ENCODE peak calls at places on chromosomes 2 and 18, in seven cellular contexts. P is HCT116, E is endodermal cell, A is IMR-90, M is MM.1S, X is mammary epithelial cell, B is mesenchymal stem cell. S is an unnamed sample.

GRCh38 chr18:27860011-27860410 is 316.9 kb downstream of the CDH2 start:
- DNase-seq in P (no peak), E (no peak), A (no peak), M (peak; percentile 9), X (peak; percentile 73), B (no peak), S (no peak)

GRCh38 chr2:239153806-239154591 is 246.8 kb downstream of the HDAC4 start:
- DNase-seq in P (no peak), E (peak; percentile 27), A (no peak), M (no peak), X (no peak), B (no peak), S (no peak)

GRCh38 chr18:8734496-8734895 is 29.1 kb downstream of the MTCL1 start:
- DNase-seq in P (no peak), E (no peak), A (no peak), M (no peak), X (no peak), B (no peak), S (no peak)

GRCh38 chr2:36235877-36236276 is 119.7 kb upstream of the CRIM1 start:
- DNase-seq in P (no peak), E (no peak), A (no peak), M (no peak), X (no peak), B (no peak), S (no peak)

GRCh38 chr2:160220545-160221009 is 20.5 kb upstream of the ITGB6 start:
- DNase-seq in P (no peak), E (peak; percentile 64), A (no peak), M (no peak), X (peak; percentile 100), B (no peak), S (no peak)

GRCh38 chr18:45775241-45775676 is 50.2 kb upstream of the SIGLEC15 start:
- DNase-seq in P (peak; percentile 69), E (peak; percentile 91), A (peak; percentile 63), M (peak; percentile 57), X (no peak), B (peak; percentile 76), S (peak; percentile 30)

GRCh38 chr2:79554899-79555298 is 42.0 kb downstream of the CTNNA2 start:
- DNase-seq in P (no peak), E (no peak), A (no peak), M (no peak), X (no peak), B (no peak), S (no peak)

GRCh38 chr2:202444000-202444399 is 67.9 kb downstream of the BMPR2 start:
- DNase-seq in P (no peak), E (no peak), A (no peak), M (no peak), X (no peak), B (no peak), S (no peak)

GRCh38 chr18:60090170-60090569 is 190.4 kb downstream of the PMAIP1 start:
- DNase-seq in P (no peak), E (no peak), A (no peak), M (no peak), X (no peak), B (no peak), S (no peak)

GRCh38 chr2:19797871-19798270 is 103.9 kb downstream of the TTC32 start:
- DNase-seq in P (no peak), E (no peak), A (peak; percentile 24), M (no peak), X (no peak), B (peak; percentile 13), S (peak; percentile 85)

GRCh38 chr2:26770986-26771586 is 7.0 kb downstream of the SLC35F6 start:
- DNase-seq in P (no peak), E (no peak), A (peak; percentile 90), M (no peak), X (peak; percentile 83), B (peak; percentile 88), S (peak; percentile 85)

GRCh38 chr2:60379684-60380083 is 173.8 kb downstream of the BCL11A start:
- DNase-seq in P (no peak), E (no peak), A (no peak), M (no peak), X (no peak), B (no peak), S (no peak)

GRCh38 chr2:85660725-85661124 is 7.3 kb downstream of the SFTPB start:
- DNase-seq in P (no peak), E (no peak), A (no peak), M (no peak), X (no peak), B (no peak), S (no peak)

GRCh38 chr2:24513672-24514071 is 22.6 kb downstream of the NCOA1 start:
- DNase-seq in P (no peak), E (no peak), A (no peak), M (no peak), X (no peak), B (no peak), S (no peak)

GRCh38 chr2:109253216-109253615 is 124.2 kb downstream of the SH3RF3 start:
- DNase-seq in P (no peak), E (no peak), A (no peak), M (no peak), X (no peak), B (no peak), S (no peak)

GRCh38 chr18:66555585-66555984 is 48.3 kb downstream of the CDH19 start:
- DNase-seq in P (no peak), E (no peak), A (no peak), M (no peak), X (no peak), B (no peak), S (no peak)

GRCh38 chr2:157176602-157177001 is 80.9 kb upstream of the GALNT5 start:
- DNase-seq in P (no peak), E (no peak), A (no peak), M (no peak), X (peak; percentile 40), B (no peak), S (no peak)

GRCh38 chr2:144201126-144201525 is 318.8 kb downstream of the ZEB2 start:
- DNase-seq in P (no peak), E (no peak), A (no peak), M (no peak), X (no peak), B (no peak), S (no peak)

GRCh38 chr2:229586746-229587705 is 127.3 kb downstream of the DNER start:
- DNase-seq in P (peak; percentile 76), E (peak; percentile 96), A (peak; percentile 60), M (peak; percentile 43), X (peak; percentile 93), B (peak; percentile 60), S (peak; percentile 93)
- H3K9ac ChIP-seq in P (peak overlapping the region; percentile 29), E (no peak overlapping the region), A (no peak overlapping the region), M (no peak overlapping the region), X (peak overlapping the region; percentile 46), B (peak overlapping the region; percentile 78), S (peak overlapping the region; percentile 59)

DNA sequence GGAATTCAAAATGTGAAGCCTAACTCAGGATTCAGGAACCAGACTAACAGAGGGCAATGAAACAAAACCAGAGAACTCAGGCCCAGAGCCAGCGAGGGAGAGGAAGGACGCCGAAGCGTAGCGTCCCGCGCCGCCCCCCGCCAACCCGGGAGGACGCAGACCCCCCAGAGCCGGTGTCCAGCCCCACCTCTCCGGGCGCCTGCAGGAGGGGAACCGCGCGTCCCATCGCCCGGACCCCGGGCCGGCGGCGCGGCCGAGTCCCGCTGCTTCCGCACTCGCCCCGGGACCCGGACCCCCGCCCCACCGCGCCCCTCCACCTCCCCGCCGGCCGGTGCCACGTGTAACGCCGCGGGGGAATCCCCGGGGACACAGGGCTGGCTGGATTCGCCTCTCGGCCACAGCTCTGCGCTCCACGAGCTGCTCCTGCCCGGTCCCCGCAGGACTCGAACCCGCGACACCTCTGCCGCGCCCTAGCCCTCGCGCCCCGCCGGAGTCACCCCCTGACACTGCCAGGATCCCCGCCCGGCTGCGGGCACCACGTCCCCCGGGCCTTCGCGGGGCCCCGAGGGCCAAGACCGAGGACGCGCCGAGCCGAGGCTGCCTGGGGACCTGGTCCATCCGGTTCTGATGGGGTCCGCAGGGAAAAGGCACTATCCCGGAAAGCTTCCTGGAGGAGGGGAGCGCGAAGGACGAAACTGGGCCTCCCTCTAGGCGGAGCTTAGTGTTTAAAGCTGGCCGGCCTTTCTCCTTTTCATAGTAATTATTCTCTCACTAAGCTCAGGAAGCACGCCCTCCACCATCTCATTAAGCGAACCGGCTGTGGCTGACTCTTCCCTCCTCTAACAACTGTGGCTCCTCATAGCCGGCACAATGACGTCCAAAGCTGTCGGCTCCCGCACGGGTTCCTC is 40.4 kb upstream of the FAM124B start:
- DNase-seq in P (no peak), E (no peak), A (no peak), M (peak; percentile 8), X (no peak), B (no peak), S (peak; percentile 50)
- H3K4me3 ChIP-seq in P (no peak overlapping the region), E (no peak overlapping the region), A (peak overlapping the region; percentile 64), M (peak overlapping the region; percentile 65), X (peak overlapping the region; percentile 30), B (no peak overlapping the region), S (peak overlapping the region; percentile 84)

GRCh38 chr2:213085538-213085937 is 65.9 kb downstream of the IKZF2 start:
- DNase-seq in P (no peak), E (no peak), A (no peak), M (no peak), X (no peak), B (no peak), S (no peak)

GRCh38 chr2:213086050-213086449 is 65.4 kb downstream of the IKZF2 start:
- DNase-seq in P (no peak), E (no peak), A (peak; percentile 10), M (no peak), X (no peak), B (no peak), S (no peak)

GRCh38 chr2:213084261-213084660 is 67.2 kb downstream of the IKZF2 start:
- DNase-seq in P (no peak), E (no peak), A (no peak), M (no peak), X (no peak), B (no peak), S (no peak)

GRCh38 chr2:213087040-213087439 is 64.4 kb downstream of the IKZF2 start:
- DNase-seq in P (no peak), E (no peak), A (no peak), M (no peak), X (no peak), B (no peak), S (no peak)

DNA sequence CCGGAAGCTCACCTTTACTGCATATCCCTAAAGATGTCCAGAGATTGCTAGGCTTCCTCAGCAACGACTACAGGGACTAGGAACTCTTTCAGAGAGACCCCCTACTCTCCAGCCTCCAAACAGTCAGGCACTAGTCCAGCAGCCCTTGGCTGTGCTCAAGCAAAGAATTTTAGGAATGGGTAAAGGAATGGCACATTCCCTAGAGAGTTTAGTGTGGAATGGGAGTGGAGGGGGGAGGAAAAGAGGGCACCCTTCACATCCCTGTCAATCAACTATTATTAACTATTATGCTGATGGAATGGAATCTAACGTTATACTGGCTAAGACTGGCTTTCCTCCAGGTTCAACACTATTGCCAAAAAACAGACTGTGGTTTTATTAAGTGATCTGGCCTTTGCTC is 64.8 kb downstream of the IKZF2 start:
- DNase-seq in P (no peak), E (peak; percentile 70), A (no peak), M (no peak), X (no peak), B (no peak), S (peak; percentile 33)
- H3K36me3 ChIP-seq in P (no peaks in the 10 kb centered on the region), E (no peaks in the 10 kb centered on the region), A (no peaks in the 10 kb centered on the region), M (no peaks in the 10 kb centered on the region), X (no peaks in the 10 kb centered on the region), B (no peaks in the 10 kb centered on the region), S (no peaks in the 10 kb centered on the region)

DNA sequence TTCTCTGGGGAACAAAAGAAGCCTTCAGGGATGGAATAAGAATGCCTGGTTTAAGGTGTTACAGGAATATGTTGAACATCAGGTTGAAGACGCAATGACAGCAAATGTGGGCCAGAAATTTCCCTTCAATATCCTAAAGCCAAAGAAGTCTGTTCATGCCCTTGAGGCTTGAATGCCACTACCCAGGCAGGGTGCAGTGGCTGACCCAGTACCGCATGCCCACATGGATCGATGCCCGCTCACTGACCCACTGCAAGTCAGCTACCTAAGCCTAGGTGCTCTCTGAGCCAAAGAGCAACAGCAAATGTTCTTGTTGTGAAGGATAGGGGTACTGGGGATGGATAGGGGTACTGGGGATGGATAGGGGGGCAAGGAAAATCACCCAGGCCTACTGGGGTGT is 58.2 kb downstream of the GNAL start:
- DNase-seq in P (no peak), E (no peak), A (no peak), M (no peak), X (no peak), B (no peak), S (no peak)
- H3K9ac ChIP-seq in P (no peak overlapping the region), E (no peak overlapping the region), A (no peak overlapping the region), M (no peak overlapping the region), X (no peak overlapping the region), B (no peak overlapping the region), S (no peak overlapping the region)